ENCODE peak calls at places on chromosome 15, in four cellular contexts. D, A, U and S are unnamed samples.

GRCh38 chr15:44738340-44738984 is 2.1 kb downstream of the TRIM69 start:
- DNase-seq in D (peak), A (no peak), U (no peak), S (no peak)

GRCh38 chr15:72193781-72194396 is 3.7 kb downstream of the GRAMD2A start:
- DNase-seq in D (no peak), A (no peak), U (no peak), S (no peak)

GRCh38 chr15:60568301-60568742 is 89.4 kb upstream of the ICE2 start:
- DNase-seq in D (no peak), A (peak), U (no peak), S (no peak)

GRCh38 chr15:41927516-41927915 is 33.7 kb upstream of the SPTBN5 start:
- DNase-seq in D (no peak), A (peak), U (no peak), S (no peak)

GRCh38 chr15:28106294-28107110 is 7.4 kb upstream of the OCA2 start:
- DNase-seq in D (no peak), A (no peak), U (peak), S (no peak)

GRCh38 chr15:69160976-69161877 is 792 bp downstream of the GLCE start:
- DNase-seq in D (peak), A (no peak), U (peak), S (no peak)

GRCh38 chr15:94791516-94791915 is 560.2 kb downstream of the MCTP2 start:
- DNase-seq in D (no peak), A (no peak), U (no peak), S (no peak)

GRCh38 chr15:55907797-55908196 is 85.6 kb downstream of the NEDD4 start:
- DNase-seq in D (no peak), A (no peak), U (no peak), S (no peak)

GRCh38 chr15:80480909-80481308 is 76.7 kb downstream of the ARNT2 start:
- DNase-seq in D (no peak), A (no peak), U (no peak), S (no peak)

GRCh38 chr15:73941044-73941443 is 14.8 kb downstream of the LOXL1 start:
- DNase-seq in D (no peak), A (no peak), U (no peak), S (no peak)

GRCh38 chr15:43498988-43499387 is 6.0 kb upstream of the TP53BP1 start:
- DNase-seq in D (no peak), A (no peak), U (no peak), S (no peak)

GRCh38 chr15:70643783-70644125 is 119.6 kb downstream of the UACA start:
- DNase-seq in D (no peak), A (no peak), U (no peak), S (no peak)

GRCh38 chr15:93019091-93019490 is 69.9 kb downstream of the RGMA start:
- DNase-seq in D (no peak), A (no peak), U (no peak), S (no peak)

GRCh38 chr15:63971427-63971805 is 74.9 kb downstream of the DAPK2 start:
- DNase-seq in D (peak), A (no peak), U (no peak), S (no peak)

GRCh38 chr15:64916365-64916764 is 4.7 kb downstream of the ANKDD1A start:
- DNase-seq in D (no peak), A (no peak), U (no peak), S (no peak)

GRCh38 chr15:89724621-89725020 is 26.4 kb downstream of the MESP1 start:
- DNase-seq in D (no peak), A (no peak), U (no peak), S (no peak)

DNA sequence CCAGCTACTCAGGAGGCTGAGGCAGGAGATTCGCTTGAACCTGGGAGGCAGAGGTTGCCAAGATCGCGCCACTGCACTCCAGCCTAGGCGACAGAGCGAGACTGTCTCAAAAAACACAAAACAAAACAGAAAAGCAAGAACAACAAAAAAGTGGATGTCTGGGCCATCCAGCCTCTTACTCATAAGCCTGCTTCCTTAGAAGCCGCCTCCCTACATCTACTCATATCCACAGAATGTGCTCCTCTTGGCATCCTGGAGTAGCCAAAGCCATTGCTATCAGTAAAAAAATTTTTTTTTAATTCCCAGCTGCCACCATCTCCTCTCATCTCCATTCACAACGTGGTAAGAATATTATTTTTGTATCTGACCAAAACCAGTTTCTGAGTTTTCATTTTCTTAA is 10.8 kb downstream of the ZSCAN2 start:
- DNase-seq in D (no peak), A (no peak), U (no peak), S (no peak)
- TF ChIP-seq SPI1 in D (no peak), A (no peak), U (no peak), S (no peak)

DNA sequence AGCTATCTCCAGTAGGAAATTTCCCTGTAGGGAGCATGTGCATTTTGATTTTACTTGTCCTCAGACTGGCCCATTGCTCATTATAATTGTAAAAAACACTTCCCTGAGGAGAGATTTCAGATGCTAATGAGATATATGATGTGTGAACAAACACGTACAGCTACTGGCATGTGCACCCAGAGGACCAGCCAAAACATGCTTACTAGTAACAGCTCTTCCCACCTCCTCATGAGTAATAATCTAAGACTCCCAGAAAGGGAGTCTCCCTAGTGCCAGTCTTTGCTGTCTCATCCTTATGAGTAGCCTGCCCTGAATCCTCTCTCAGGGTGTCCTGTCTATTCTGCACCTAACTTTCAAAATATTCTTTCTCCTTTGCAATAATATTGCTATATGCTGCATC is 43.4 kb downstream of the FBXO22 start:
- DNase-seq in D (no peak), A (no peak), U (no peak), S (no peak)
- TF ChIP-seq SPI1 in D (no peak), A (no peak), U (no peak), S (no peak)

DNA sequence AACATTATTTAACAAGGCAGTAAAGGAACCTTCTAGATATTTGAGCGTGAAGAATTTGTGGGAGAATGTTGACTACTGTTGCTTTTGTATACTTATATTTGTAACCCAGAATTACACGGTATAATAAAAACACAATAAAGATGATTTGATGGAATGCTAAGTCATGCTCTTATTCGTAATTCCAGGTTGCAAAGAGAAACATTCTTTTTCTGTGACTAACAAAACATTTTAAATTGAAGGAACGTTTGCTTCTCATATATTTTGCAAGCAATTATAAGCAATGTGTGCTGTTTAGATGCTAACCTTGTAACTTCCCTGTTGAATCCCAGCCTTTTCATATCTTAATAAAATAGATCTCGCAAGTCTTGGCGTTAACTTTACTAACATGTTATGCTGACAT is 124.4 kb upstream of the CGNL1 start:
- DNase-seq in D (no peak), A (no peak), U (no peak), S (no peak)
- TF ChIP-seq SPI1 in D (no peak), A (no peak), U (no peak), S (no peak)

GRCh38 chr15:77075528-77075927 is 4.6 kb upstream of the TSPAN3 start:
- DNase-seq in D (no peak), A (no peak), U (no peak), S (no peak)
- TF ChIP-seq SPI1 in D (no peak), A (no peak), U (no peak), S (no peak)